ENCODE peak calls at places on chromosomes 2 and 18, in nine cellular contexts. X, C, K, M, Z, I, E, A and G are unnamed samples.

GRCh38 chr2:45773909-45774308 is 122.4 kb downstream of the PRKCE start:
- DNase-seq in E (no peak), X (no peak), A (no peak), K (no peak), C (no peak), Z (no peak), I (no peak), M (no peak), G (no peak)

GRCh38 chr2:225131898-225132297 is 89.6 kb upstream of the DOCK10 start:
- DNase-seq in C (no peak), X (no peak), I (no peak), K (no peak), M (no peak), A (no peak), E (no peak), Z (no peak), G (no peak)

GRCh38 chr2:12452211-12452610 is 264.5 kb upstream of the TRIB2 start:
- DNase-seq in I (no peak), K (peak; percentile 82), C (no peak), M (no peak), Z (no peak), X (peak; percentile 8), E (peak; percentile 89), A (no peak), G (peak; percentile 13)

GRCh38 chr2:151315381-151315903 is 26.0 kb upstream of the NMI start:
- DNase-seq in M (peak; percentile 41), A (no peak), Z (no peak), K (no peak), X (peak; percentile 24), C (no peak), I (no peak), E (no peak), G (no peak)

GRCh38 chr2:15378148-15378908 is 182.8 kb downstream of the NBAS start:
- DNase-seq in C (no peak), K (no peak), Z (no peak), A (no peak), X (no peak), M (no peak), E (no peak), I (no peak), G (no peak)

GRCh38 chr2:138897274-138897673 is 117.1 kb upstream of the NXPH2 start:
- DNase-seq in C (no peak), I (no peak), Z (no peak), A (no peak), M (no peak), E (no peak), X (no peak), K (no peak), G (no peak)

GRCh38 chr2:79573895-79574674 is 61.2 kb downstream of the CTNNA2 start:
- DNase-seq in I (no peak), K (no peak), E (no peak), M (no peak), X (no peak), A (no peak), Z (no peak), C (no peak), G (no peak)

GRCh38 chr2:151052850-151053660 is 208.6 kb downstream of the RBM43 start:
- DNase-seq in X (no peak), C (no peak), K (no peak), Z (no peak), E (no peak), M (no peak), I (no peak), A (no peak), G (no peak)

GRCh38 chr2:72937356-72937669 is 20.0 kb downstream of the EMX1 start:
- DNase-seq in X (no peak), E (no peak), I (no peak), K (no peak), A (no peak), Z (no peak), C (no peak), M (no peak), G (no peak)

GRCh38 chr18:30915336-30915988 is 127.1 kb downstream of the DSC3 start:
- DNase-seq in C (no peak), E (no peak), I (no peak), Z (no peak), M (no peak), X (no peak), K (no peak), A (no peak), G (no peak)

GRCh38 chr2:43324589-43325447 is 98.4 kb upstream of the ZFP36L2 start:
- DNase-seq in Z (peak; percentile 79), K (no peak), X (peak; percentile 38), A (no peak), E (no peak), C (no peak), M (no peak), I (no peak), G (peak; percentile 66)

GRCh38 chr2:145344076-145344724 is 824.3 kb upstream of the ZEB2 start:
- DNase-seq in A (no peak), Z (no peak), C (no peak), X (no peak), M (no peak), I (no peak), E (peak; percentile 46), K (no peak), G (no peak)

GRCh38 chr2:240604291-240604938 is 17.9 kb downstream of the CAPN10 start:
- DNase-seq in X (peak; percentile 84), C (no peak), A (no peak), M (peak; percentile 54), E (peak; percentile 79), K (no peak), I (peak; percentile 87), Z (peak; percentile 70), G (peak; percentile 91)

GRCh38 chr2:53913721-53914120 is 54.0 kb upstream of the GPR75 start:
- DNase-seq in C (no peak), X (no peak), A (no peak), K (no peak), M (no peak), Z (peak; percentile 91), E (peak; percentile 87), I (peak; percentile 8), G (peak; percentile 81)

GRCh38 chr2:172862077-172862476 is 126.4 kb downstream of the RAPGEF4 start:
- DNase-seq in X (no peak), Z (peak; percentile 51), C (no peak), M (no peak), A (no peak), I (no peak), E (no peak), K (no peak), G (peak; percentile 51)

GRCh38 chr2:43854671-43855070 is 15.9 kb downstream of the ABCG8 start:
- DNase-seq in A (no peak), X (no peak), E (no peak), M (no peak), Z (no peak), I (no peak), K (no peak), C (no peak), G (no peak)

GRCh38 chr2:174062934-174063333 is 97.8 kb upstream of the SP3 start:
- DNase-seq in Z (no peak), K (no peak), E (peak; percentile 18), M (no peak), X (no peak), I (no peak), A (no peak), C (no peak), G (no peak)

GRCh38 chr2:8794923-8795825 is 42.2 kb downstream of the KIDINS220 start:
- DNase-seq in X (no peak), M (no peak), A (no peak), I (no peak), E (peak; percentile 76), K (peak; percentile 41), Z (no peak), C (no peak), G (no peak)